ENCODE peak calls at places on chromosomes 11 and 22, in nine cellular contexts. One of them, this sample, is unnamed.

GRCh38 chr22:50063589-50064393 is 5.7 kb upstream of the TTLL8 start:
- DNase-seq in transverse colon: no peak
- DNase-seq in Karpas-422: no peak
- DNase-seq in pancreas: no peak
- DNase-seq in cardiac muscle cell: no peak
- DNase-seq in lower lobe of right lung: no peak
- DNase-seq in stomach: no peak
- DNase-seq in mesenchymal stem cell: no peak
- DNase-seq in A549: no peak
- DNase-seq in this sample: no peak

GRCh38 chr22:43313497-43314474 is 29.4 kb downstream of the SCUBE1 start:
- DNase-seq in transverse colon: peak; percentile 31
- DNase-seq in Karpas-422: peak; percentile 80
- DNase-seq in pancreas: no peak
- DNase-seq in cardiac muscle cell: peak; percentile 21
- DNase-seq in lower lobe of right lung: no peak
- DNase-seq in stomach: no peak
- DNase-seq in mesenchymal stem cell: peak; percentile 26
- DNase-seq in A549: no peak
- DNase-seq in this sample: peak; percentile 62

GRCh38 chr11:134615041-134615615 is 203.1 kb upstream of the B3GAT1 start:
- DNase-seq in transverse colon: no peak
- DNase-seq in Karpas-422: no peak
- DNase-seq in pancreas: no peak
- DNase-seq in cardiac muscle cell: no peak
- DNase-seq in lower lobe of right lung: no peak
- DNase-seq in stomach: no peak
- DNase-seq in mesenchymal stem cell: no peak
- DNase-seq in A549: no peak
- DNase-seq in this sample: no peak

GRCh38 chr22:48316876-48317250 is 1510.8 kb downstream of the BRD1 start:
- DNase-seq in transverse colon: no peak
- DNase-seq in Karpas-422: no peak
- DNase-seq in pancreas: no peak
- DNase-seq in cardiac muscle cell: no peak
- DNase-seq in lower lobe of right lung: no peak
- DNase-seq in stomach: peak; percentile 16
- DNase-seq in mesenchymal stem cell: no peak
- DNase-seq in A549: no peak
- DNase-seq in this sample: no peak

GRCh38 chr11:78268516-78269410 is 80.0 kb downstream of the USP35 start:
- DNase-seq in transverse colon: no peak
- DNase-seq in Karpas-422: no peak
- DNase-seq in pancreas: peak; percentile 17
- DNase-seq in cardiac muscle cell: peak; percentile 73
- DNase-seq in lower lobe of right lung: no peak
- DNase-seq in stomach: no peak
- DNase-seq in mesenchymal stem cell: no peak
- DNase-seq in A549: no peak
- DNase-seq in this sample: peak; percentile 53

GRCh38 chr22:46425011-46425410 is 89.5 kb downstream of the TRMU start:
- DNase-seq in transverse colon: no peak
- DNase-seq in Karpas-422: no peak
- DNase-seq in pancreas: no peak
- DNase-seq in cardiac muscle cell: peak; percentile 11
- DNase-seq in lower lobe of right lung: no peak
- DNase-seq in stomach: no peak
- DNase-seq in mesenchymal stem cell: peak; percentile 3
- DNase-seq in A549: no peak
- DNase-seq in this sample: no peak

GRCh38 chr11:5486421-5486820 is 2.1 kb upstream of the OR52D1 start:
- DNase-seq in transverse colon: no peak
- DNase-seq in Karpas-422: no peak
- DNase-seq in pancreas: no peak
- DNase-seq in cardiac muscle cell: no peak
- DNase-seq in lower lobe of right lung: no peak
- DNase-seq in stomach: no peak
- DNase-seq in mesenchymal stem cell: no peak
- DNase-seq in A549: no peak
- DNase-seq in this sample: peak; percentile 34

GRCh38 chr11:47187723-47188122 is 1.5 kb upstream of the PACSIN3 start:
- DNase-seq in transverse colon: no peak
- DNase-seq in Karpas-422: no peak
- DNase-seq in pancreas: no peak
- DNase-seq in cardiac muscle cell: no peak
- DNase-seq in lower lobe of right lung: no peak
- DNase-seq in stomach: no peak
- DNase-seq in mesenchymal stem cell: no peak
- DNase-seq in A549: no peak
- DNase-seq in this sample: no peak

GRCh38 chr11:122306776-122307479 is 190.9 kb upstream of the BLID start:
- DNase-seq in transverse colon: no peak
- DNase-seq in Karpas-422: no peak
- DNase-seq in pancreas: no peak
- DNase-seq in cardiac muscle cell: no peak
- DNase-seq in lower lobe of right lung: no peak
- DNase-seq in stomach: no peak
- DNase-seq in mesenchymal stem cell: no peak
- DNase-seq in A549: no peak
- DNase-seq in this sample: no peak

GRCh38 chr11:17328856-17329490 is 22.6 kb upstream of the NCR3LG1 start:
- DNase-seq in transverse colon: no peak
- DNase-seq in Karpas-422: peak; percentile 47
- DNase-seq in pancreas: peak; percentile 43
- DNase-seq in cardiac muscle cell: no peak
- DNase-seq in lower lobe of right lung: no peak
- DNase-seq in stomach: peak; percentile 46
- DNase-seq in mesenchymal stem cell: no peak
- DNase-seq in A549: no peak
- DNase-seq in this sample: no peak

GRCh38 chr22:32606181-32606580 is 131.6 kb downstream of the FBXO7 start:
- DNase-seq in transverse colon: no peak
- DNase-seq in Karpas-422: no peak
- DNase-seq in pancreas: no peak
- DNase-seq in cardiac muscle cell: no peak
- DNase-seq in lower lobe of right lung: no peak
- DNase-seq in stomach: no peak
- DNase-seq in mesenchymal stem cell: no peak
- DNase-seq in A549: no peak
- DNase-seq in this sample: no peak

GRCh38 chr22:30922151-30922611 is 46.4 kb downstream of the MORC2 start:
- DNase-seq in transverse colon: peak; percentile 62
- DNase-seq in Karpas-422: peak; percentile 83
- DNase-seq in pancreas: peak; percentile 43
- DNase-seq in cardiac muscle cell: peak; percentile 76
- DNase-seq in lower lobe of right lung: peak; percentile 80
- DNase-seq in stomach: peak; percentile 55
- DNase-seq in mesenchymal stem cell: no peak
- DNase-seq in A549: no peak
- DNase-seq in this sample: peak; percentile 77

GRCh38 chr11:71342951-71343827 is 90.8 kb upstream of the SHANK2 start:
- DNase-seq in transverse colon: peak; percentile 38
- DNase-seq in Karpas-422: peak; percentile 79
- DNase-seq in pancreas: peak; percentile 62
- DNase-seq in cardiac muscle cell: peak; percentile 41
- DNase-seq in lower lobe of right lung: peak; percentile 57
- DNase-seq in stomach: peak; percentile 58
- DNase-seq in mesenchymal stem cell: peak; percentile 45
- DNase-seq in A549: peak; percentile 82
- DNase-seq in this sample: peak; percentile 65

GRCh38 chr22:49629024-49629570 is 198.6 kb downstream of the BRD1 start:
- DNase-seq in transverse colon: no peak
- DNase-seq in Karpas-422: no peak
- DNase-seq in pancreas: no peak
- DNase-seq in cardiac muscle cell: no peak
- DNase-seq in lower lobe of right lung: no peak
- DNase-seq in stomach: no peak
- DNase-seq in mesenchymal stem cell: no peak
- DNase-seq in A549: no peak
- DNase-seq in this sample: no peak

GRCh38 chr11:110478410-110478809 is 48.7 kb downstream of the FDX1 start:
- DNase-seq in transverse colon: no peak
- DNase-seq in Karpas-422: peak; percentile 70
- DNase-seq in pancreas: no peak
- DNase-seq in cardiac muscle cell: no peak
- DNase-seq in lower lobe of right lung: no peak
- DNase-seq in stomach: no peak
- DNase-seq in mesenchymal stem cell: no peak
- DNase-seq in A549: no peak
- DNase-seq in this sample: peak; percentile 71

GRCh38 chr11:88297320-88298263 is 39.9 kb downstream of the CTSC start:
- DNase-seq in transverse colon: no peak
- DNase-seq in Karpas-422: no peak
- DNase-seq in pancreas: no peak
- DNase-seq in cardiac muscle cell: no peak
- DNase-seq in lower lobe of right lung: no peak
- DNase-seq in stomach: no peak
- DNase-seq in mesenchymal stem cell: no peak
- DNase-seq in A549: no peak
- DNase-seq in this sample: no peak

GRCh38 chr11:61329871-61330270 is 3.0 kb downstream of the DDB1 start:
- DNase-seq in transverse colon: no peak
- DNase-seq in Karpas-422: no peak
- DNase-seq in pancreas: no peak
- DNase-seq in cardiac muscle cell: no peak
- DNase-seq in lower lobe of right lung: no peak
- DNase-seq in stomach: no peak
- DNase-seq in mesenchymal stem cell: no peak
- DNase-seq in A549: no peak
- DNase-seq in this sample: no peak

GRCh38 chr11:61331636-61332035 is 1.3 kb downstream of the DDB1 start:
- DNase-seq in transverse colon: no peak
- DNase-seq in Karpas-422: peak; percentile 48
- DNase-seq in pancreas: no peak
- DNase-seq in cardiac muscle cell: no peak
- DNase-seq in lower lobe of right lung: no peak
- DNase-seq in stomach: no peak
- DNase-seq in mesenchymal stem cell: no peak
- DNase-seq in A549: no peak
- DNase-seq in this sample: no peak

GRCh38 chr11:61325649-61326414 is 7.1 kb downstream of the DDB1 start:
- DNase-seq in transverse colon: no peak
- DNase-seq in Karpas-422: no peak
- DNase-seq in pancreas: no peak
- DNase-seq in cardiac muscle cell: peak; percentile 75
- DNase-seq in lower lobe of right lung: no peak
- DNase-seq in stomach: no peak
- DNase-seq in mesenchymal stem cell: peak; percentile 8
- DNase-seq in A549: no peak
- DNase-seq in this sample: peak; percentile 41

GRCh38 chr11:61328351-61328750 is 4.6 kb downstream of the DDB1 start:
- DNase-seq in transverse colon: no peak
- DNase-seq in Karpas-422: no peak
- DNase-seq in pancreas: no peak
- DNase-seq in cardiac muscle cell: no peak
- DNase-seq in lower lobe of right lung: no peak
- DNase-seq in stomach: no peak
- DNase-seq in mesenchymal stem cell: no peak
- DNase-seq in A549: no peak
- DNase-seq in this sample: no peak

DNA sequence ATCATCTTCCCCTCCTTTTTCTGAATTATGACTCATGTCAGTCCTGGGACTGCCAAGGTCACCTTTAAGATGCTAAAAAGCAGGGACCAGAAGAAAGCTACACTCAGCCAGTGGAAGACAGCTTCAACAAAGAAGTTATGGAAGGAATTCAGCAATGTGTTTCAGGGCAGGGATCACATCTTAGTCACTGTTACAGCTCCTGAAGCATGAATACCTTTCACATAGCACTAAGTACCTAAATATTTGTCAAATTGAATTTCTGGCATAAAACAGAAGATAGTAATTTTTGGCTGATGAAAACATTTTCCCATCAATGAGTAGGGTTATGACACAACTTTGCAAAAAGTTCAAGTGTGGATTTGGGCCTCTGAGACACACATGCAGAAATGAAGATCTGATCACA is 5.2 kb downstream of the DDB1 start:
- DNase-seq in transverse colon: no peak
- DNase-seq in Karpas-422: no peak
- DNase-seq in pancreas: no peak
- DNase-seq in cardiac muscle cell: no peak
- DNase-seq in lower lobe of right lung: no peak
- DNase-seq in stomach: no peak
- DNase-seq in mesenchymal stem cell: no peak
- DNase-seq in A549: no peak
- DNase-seq in this sample: no peak
- H3K4me1 ChIP-seq in transverse colon: peaks cover 19% of the 10 kb centered on the region
- H3K4me1 ChIP-seq in Karpas-422: peaks cover 15% of the 10 kb centered on the region
- H3K4me1 ChIP-seq in pancreas: peaks cover 11% of the 10 kb centered on the region
- H3K4me1 ChIP-seq in cardiac muscle cell: peaks cover 9% of the 10 kb centered on the region
- H3K4me1 ChIP-seq in lower lobe of right lung: peaks cover 20% of the 10 kb centered on the region
- H3K4me1 ChIP-seq in stomach: peaks cover 18% of the 10 kb centered on the region
- H3K4me1 ChIP-seq in mesenchymal stem cell: peaks cover 6% of the 10 kb centered on the region
- H3K4me1 ChIP-seq in A549: peaks cover 13% of the 10 kb centered on the region
- H3K4me1 ChIP-seq in this sample: peaks cover 17% of the 10 kb centered on the region

GRCh38 chr11:124608146-124608545 is 3.1 kb upstream of the PANX3 start:
- DNase-seq in transverse colon: no peak
- DNase-seq in Karpas-422: no peak
- DNase-seq in pancreas: no peak
- DNase-seq in cardiac muscle cell: no peak
- DNase-seq in lower lobe of right lung: no peak
- DNase-seq in stomach: no peak
- DNase-seq in mesenchymal stem cell: no peak
- DNase-seq in A549: no peak
- DNase-seq in this sample: no peak
- H3K4me1 ChIP-seq in transverse colon: no peaks in the 10 kb centered on the region
- H3K4me1 ChIP-seq in Karpas-422: no peaks in the 10 kb centered on the region
- H3K4me1 ChIP-seq in pancreas: no peaks in the 10 kb centered on the region
- H3K4me1 ChIP-seq in cardiac muscle cell: no peaks in the 10 kb centered on the region
- H3K4me1 ChIP-seq in lower lobe of right lung: no peaks in the 10 kb centered on the region
- H3K4me1 ChIP-seq in stomach: no peaks in the 10 kb centered on the region
- H3K4me1 ChIP-seq in mesenchymal stem cell: no peaks in the 10 kb centered on the region
- H3K4me1 ChIP-seq in A549: no peaks in the 10 kb centered on the region
- H3K4me1 ChIP-seq in this sample: no peaks in the 10 kb centered on the region

GRCh38 chr22:23183107-23183698 is 2.9 kb downstream of the BCR start:
- DNase-seq in transverse colon: peak; percentile 52
- DNase-seq in Karpas-422: no peak
- DNase-seq in pancreas: peak; percentile 63
- DNase-seq in cardiac muscle cell: peak; percentile 76
- DNase-seq in lower lobe of right lung: peak; percentile 71
- DNase-seq in stomach: peak; percentile 70
- DNase-seq in mesenchymal stem cell: peak; percentile 55
- DNase-seq in A549: no peak
- DNase-seq in this sample: peak; percentile 81
- H3K4me1 ChIP-seq in transverse colon: peaks cover 58% of the 10 kb centered on the region
- H3K4me1 ChIP-seq in Karpas-422: peaks cover 64% of the 10 kb centered on the region
- H3K4me1 ChIP-seq in pancreas: peaks cover 39% of the 10 kb centered on the region
- H3K4me1 ChIP-seq in cardiac muscle cell: peaks cover 21% of the 10 kb centered on the region
- H3K4me1 ChIP-seq in lower lobe of right lung: peaks cover 65% of the 10 kb centered on the region
- H3K4me1 ChIP-seq in stomach: peaks cover 60% of the 10 kb centered on the region
- H3K4me1 ChIP-seq in mesenchymal stem cell: peaks cover 47% of the 10 kb centered on the region
- H3K4me1 ChIP-seq in A549: peaks cover 31% of the 10 kb centered on the region
- H3K4me1 ChIP-seq in this sample: peaks cover 47% of the 10 kb centered on the region

DNA sequence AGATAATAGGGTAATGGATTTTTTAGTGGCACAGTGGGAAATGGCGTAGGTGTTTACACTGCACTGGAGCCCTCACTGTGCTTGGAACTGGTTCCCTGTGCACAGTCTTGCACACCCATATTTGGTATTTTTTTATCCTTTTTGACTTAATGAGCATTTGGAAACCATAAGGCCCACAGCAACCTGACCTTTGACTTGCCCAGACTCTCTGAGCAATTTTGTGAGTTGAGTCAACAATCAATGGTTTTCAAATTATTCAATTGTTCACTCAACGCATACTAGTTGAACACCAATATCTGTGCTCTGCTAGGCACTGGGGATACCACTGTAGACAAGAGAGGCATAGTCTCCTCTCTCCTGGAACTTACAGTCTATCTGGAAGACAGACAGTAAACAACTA is 14.3 kb downstream of the CD44 start:
- DNase-seq in transverse colon: no peak
- DNase-seq in Karpas-422: no peak
- DNase-seq in pancreas: no peak
- DNase-seq in cardiac muscle cell: no peak
- DNase-seq in lower lobe of right lung: no peak
- DNase-seq in stomach: no peak
- DNase-seq in mesenchymal stem cell: no peak
- DNase-seq in A549: no peak
- DNase-seq in this sample: no peak
- H3K4me1 ChIP-seq in transverse colon: peaks cover 60% of the 10 kb centered on the region
- H3K4me1 ChIP-seq in Karpas-422: no peaks in the 10 kb centered on the region
- H3K4me1 ChIP-seq in pancreas: peaks cover 42% of the 10 kb centered on the region
- H3K4me1 ChIP-seq in cardiac muscle cell: no peaks in the 10 kb centered on the region
- H3K4me1 ChIP-seq in lower lobe of right lung: peaks cover 93% of the 10 kb centered on the region
- H3K4me1 ChIP-seq in stomach: peaks cover 14% of the 10 kb centered on the region
- H3K4me1 ChIP-seq in mesenchymal stem cell: peaks cover 8% of the 10 kb centered on the region
- H3K4me1 ChIP-seq in A549: peaks cover 51% of the 10 kb centered on the region
- H3K4me1 ChIP-seq in this sample: no peaks in the 10 kb centered on the region

This sample was measured in testis.